ENCODE peak calls at places on chromosomes 6 and 20, in five cellular contexts. One of them, this sample, is unnamed.

GRCh38 chr6:166855416-166855815 is 100.9 kb downstream of the RNASET2 start:
- DNase-seq in neuronal stem cell: no peak
- DNase-seq in HCT116: no peak
- DNase-seq in cardiac muscle cell: no peak
- DNase-seq in lower lobe of right lung: no peak
- DNase-seq in this sample: no peak

GRCh38 chr20:62900692-62901584 is 25.4 kb downstream of the DIDO1 start:
- DNase-seq in neuronal stem cell: no peak
- DNase-seq in HCT116: no peak
- DNase-seq in cardiac muscle cell: no peak
- DNase-seq in lower lobe of right lung: no peak
- DNase-seq in this sample: peak; percentile 57

GRCh38 chr6:20056350-20056992 is 155.8 kb downstream of the MBOAT1 start:
- DNase-seq in neuronal stem cell: peak; percentile 48
- DNase-seq in HCT116: peak; percentile 52
- DNase-seq in cardiac muscle cell: peak; percentile 75
- DNase-seq in lower lobe of right lung: no peak
- DNase-seq in this sample: peak; percentile 31

GRCh38 chr6:144234935-144235334 is 50.2 kb upstream of the UTRN start:
- DNase-seq in neuronal stem cell: no peak
- DNase-seq in HCT116: no peak
- DNase-seq in cardiac muscle cell: no peak
- DNase-seq in lower lobe of right lung: no peak
- DNase-seq in this sample: no peak

GRCh38 chr6:35050291-35050987 is 90.7 kb downstream of the TCP11 start:
- DNase-seq in neuronal stem cell: no peak
- DNase-seq in HCT116: no peak
- DNase-seq in cardiac muscle cell: no peak
- DNase-seq in lower lobe of right lung: no peak
- DNase-seq in this sample: no peak

GRCh38 chr20:29874476-29875202 is 1382.8 kb upstream of the DEFB115 start:
- DNase-seq in neuronal stem cell: no peak
- DNase-seq in HCT116: no peak
- DNase-seq in cardiac muscle cell: no peak
- DNase-seq in lower lobe of right lung: no peak
- DNase-seq in this sample: no peak

GRCh38 chr6:16450821-16451220 is 212.4 kb downstream of the GMPR start:
- DNase-seq in neuronal stem cell: no peak
- DNase-seq in HCT116: no peak
- DNase-seq in cardiac muscle cell: no peak
- DNase-seq in lower lobe of right lung: no peak
- DNase-seq in this sample: no peak

GRCh38 chr20:31709939-31710338 is 12.7 kb downstream of the BCL2L1 start:
- DNase-seq in neuronal stem cell: no peak
- DNase-seq in HCT116: no peak
- DNase-seq in cardiac muscle cell: no peak
- DNase-seq in lower lobe of right lung: no peak
- DNase-seq in this sample: no peak

GRCh38 chr6:56955171-56956155 is 556 bp downstream of the BEND6 start:
- DNase-seq in neuronal stem cell: peak; percentile 81
- DNase-seq in HCT116: peak; percentile 87
- DNase-seq in cardiac muscle cell: peak; percentile 96
- DNase-seq in lower lobe of right lung: peak; percentile 81
- DNase-seq in this sample: peak; percentile 51

GRCh38 chr20:11891827-11892521 is 25.7 kb upstream of the BTBD3 start:
- DNase-seq in neuronal stem cell: peak; percentile 77
- DNase-seq in HCT116: peak; percentile 66
- DNase-seq in cardiac muscle cell: peak; percentile 75
- DNase-seq in lower lobe of right lung: peak; percentile 62
- DNase-seq in this sample: peak; percentile 63

GRCh38 chr6:148765878-148766808 is 19.3 kb downstream of the UST start:
- DNase-seq in neuronal stem cell: no peak
- DNase-seq in HCT116: no peak
- DNase-seq in cardiac muscle cell: no peak
- DNase-seq in lower lobe of right lung: no peak
- DNase-seq in this sample: no peak

GRCh38 chr6:16821834-16822264 is 60.6 kb upstream of the ATXN1 start:
- DNase-seq in neuronal stem cell: no peak
- DNase-seq in HCT116: no peak
- DNase-seq in cardiac muscle cell: no peak
- DNase-seq in lower lobe of right lung: no peak
- DNase-seq in this sample: peak; percentile 31

GRCh38 chr6:125296461-125296860 is 5.3 kb downstream of the HDDC2 start:
- DNase-seq in neuronal stem cell: no peak
- DNase-seq in HCT116: no peak
- DNase-seq in cardiac muscle cell: no peak
- DNase-seq in lower lobe of right lung: no peak
- DNase-seq in this sample: no peak

GRCh38 chr6:2945069-2945452 is 26.3 kb downstream of the SERPINB6 start:
- DNase-seq in neuronal stem cell: no peak
- DNase-seq in HCT116: no peak
- DNase-seq in cardiac muscle cell: no peak
- DNase-seq in lower lobe of right lung: no peak
- DNase-seq in this sample: no peak

GRCh38 chr6:30515967-30516753 is 26.9 kb downstream of the HLA-E start:
- DNase-seq in neuronal stem cell: peak; percentile 65
- DNase-seq in HCT116: peak; percentile 61
- DNase-seq in cardiac muscle cell: peak; percentile 99
- DNase-seq in lower lobe of right lung: peak; percentile 95
- DNase-seq in this sample: peak; percentile 95

GRCh38 chr6:159985296-159985940 is 16.5 kb downstream of the IGF2R start:
- DNase-seq in neuronal stem cell: no peak
- DNase-seq in HCT116: no peak
- DNase-seq in cardiac muscle cell: peak; percentile 60
- DNase-seq in lower lobe of right lung: no peak
- DNase-seq in this sample: no peak

GRCh38 chr6:41289815-41290214 is 3.3 kb upstream of the TREM1 start:
- DNase-seq in neuronal stem cell: no peak
- DNase-seq in HCT116: no peak
- DNase-seq in cardiac muscle cell: no peak
- DNase-seq in lower lobe of right lung: no peak
- DNase-seq in this sample: no peak

GRCh38 chr6:106163966-106164877 is 78.1 kb downstream of the PRDM1 start:
- DNase-seq in neuronal stem cell: no peak
- DNase-seq in HCT116: no peak
- DNase-seq in cardiac muscle cell: peak; percentile 92
- DNase-seq in lower lobe of right lung: no peak
- DNase-seq in this sample: no peak

GRCh38 chr20:14561733-14562132 is 224.3 kb upstream of the FLRT3 start:
- DNase-seq in neuronal stem cell: no peak
- DNase-seq in HCT116: no peak
- DNase-seq in cardiac muscle cell: peak; percentile 0
- DNase-seq in lower lobe of right lung: no peak
- DNase-seq in this sample: no peak

GRCh38 chr6:143652840-143653239 is 24.9 kb upstream of the PHACTR2 start:
- DNase-seq in neuronal stem cell: no peak
- DNase-seq in HCT116: no peak
- DNase-seq in cardiac muscle cell: no peak
- DNase-seq in lower lobe of right lung: no peak
- DNase-seq in this sample: peak; percentile 93

GRCh38 chr20:44084891-44085290 is 102.1 kb downstream of the JPH2 start:
- DNase-seq in neuronal stem cell: no peak
- DNase-seq in HCT116: no peak
- DNase-seq in cardiac muscle cell: no peak
- DNase-seq in lower lobe of right lung: no peak
- DNase-seq in this sample: no peak

GRCh38 chr6:149923327-149923986 is 536 bp upstream of the RAET1G start:
- DNase-seq in neuronal stem cell: no peak
- DNase-seq in HCT116: no peak
- DNase-seq in cardiac muscle cell: no peak
- DNase-seq in lower lobe of right lung: no peak
- DNase-seq in this sample: no peak

GRCh38 chr6:52595000-52595795 is 18.3 kb upstream of the TRAM2 start:
- DNase-seq in neuronal stem cell: no peak
- DNase-seq in HCT116: no peak
- DNase-seq in cardiac muscle cell: peak; percentile 92
- DNase-seq in lower lobe of right lung: no peak
- DNase-seq in this sample: peak; percentile 51

GRCh38 chr6:137043710-137044365 is 927 bp downstream of the IL20RA start:
- DNase-seq in neuronal stem cell: peak; percentile 14
- DNase-seq in HCT116: no peak
- DNase-seq in cardiac muscle cell: peak; percentile 51
- DNase-seq in lower lobe of right lung: no peak
- DNase-seq in this sample: peak; percentile 27

GRCh38 chr20:10368702-10369041 is 65.3 kb downstream of the MKKS start:
- DNase-seq in neuronal stem cell: no peak
- DNase-seq in HCT116: no peak
- DNase-seq in cardiac muscle cell: no peak
- DNase-seq in lower lobe of right lung: no peak
- DNase-seq in this sample: no peak

GRCh38 chr6:19802656-19803055 is 34.5 kb upstream of the ID4 start:
- DNase-seq in neuronal stem cell: no peak
- DNase-seq in HCT116: no peak
- DNase-seq in cardiac muscle cell: no peak
- DNase-seq in lower lobe of right lung: no peak
- DNase-seq in this sample: no peak

GRCh38 chr20:36866164-36866563 is 9.8 kb upstream of the TLDC2 start:
- DNase-seq in neuronal stem cell: no peak
- DNase-seq in HCT116: no peak
- DNase-seq in cardiac muscle cell: no peak
- DNase-seq in lower lobe of right lung: no peak
- DNase-seq in this sample: no peak
- H3K36me3 ChIP-seq in neuronal stem cell: peaks cover under 1% of the 10 kb centered on the region
- H3K36me3 ChIP-seq in HCT116: no peaks in the 10 kb centered on the region
- H3K36me3 ChIP-seq in cardiac muscle cell: no peaks in the 10 kb centered on the region
- H3K36me3 ChIP-seq in lower lobe of right lung: no peaks in the 10 kb centered on the region
- H3K36me3 ChIP-seq in this sample: no peaks in the 10 kb centered on the region

GRCh38 chr6:44297063-44298038 is 15.8 kb downstream of the AARS2 start:
- DNase-seq in neuronal stem cell: peak; percentile 51
- DNase-seq in HCT116: no peak
- DNase-seq in cardiac muscle cell: peak; percentile 49
- DNase-seq in lower lobe of right lung: peak; percentile 60
- DNase-seq in this sample: peak; percentile 42
- H3K4me3 ChIP-seq in neuronal stem cell: peak overlapping the region; percentile 45
- H3K4me3 ChIP-seq in HCT116: no peak overlapping the region
- H3K4me3 ChIP-seq in cardiac muscle cell: peak overlapping the region; percentile 73
- H3K4me3 ChIP-seq in lower lobe of right lung: peak overlapping the region; percentile 55
- H3K4me3 ChIP-seq in this sample: peak overlapping the region; percentile 42

GRCh38 chr20:36936341-36936740 is 15.2 kb downstream of the SAMHD1 start:
- DNase-seq in neuronal stem cell: no peak
- DNase-seq in HCT116: no peak
- DNase-seq in cardiac muscle cell: no peak
- DNase-seq in lower lobe of right lung: no peak
- DNase-seq in this sample: no peak
- H3K36me3 ChIP-seq in neuronal stem cell: no peaks in the 10 kb centered on the region
- H3K36me3 ChIP-seq in HCT116: no peaks in the 10 kb centered on the region
- H3K36me3 ChIP-seq in cardiac muscle cell: no peaks in the 10 kb centered on the region
- H3K36me3 ChIP-seq in lower lobe of right lung: peaks cover 77% of the 10 kb centered on the region
- H3K36me3 ChIP-seq in this sample: peaks cover 5% of the 10 kb centered on the region

DNA sequence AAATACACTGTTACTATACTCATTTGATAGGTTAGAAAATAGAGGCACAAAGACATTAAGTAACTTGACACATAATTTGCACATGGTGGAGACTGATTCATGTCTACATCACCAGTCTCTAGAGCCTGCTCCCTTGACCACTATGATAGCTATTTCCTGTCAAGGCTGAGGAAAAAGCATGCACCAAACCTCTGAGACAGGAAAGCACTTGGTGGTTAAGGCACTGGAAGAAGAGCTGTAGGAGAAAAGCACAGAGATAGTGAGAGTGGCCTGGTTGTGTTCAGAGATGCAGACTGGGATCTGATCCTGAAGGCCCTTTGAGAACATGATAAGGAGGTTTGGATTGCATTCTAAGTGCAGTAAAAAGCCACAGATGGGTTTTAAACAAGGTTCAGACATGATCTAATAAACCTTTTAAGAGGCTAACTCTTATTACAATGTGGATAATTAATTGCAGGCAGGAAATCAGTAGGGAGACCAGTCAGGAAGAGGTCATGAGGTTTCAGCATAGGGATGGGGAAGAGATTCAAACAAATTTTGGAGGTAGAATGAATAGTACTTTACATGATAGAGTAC is 168.9 kb downstream of the PHF3 start:
- DNase-seq in neuronal stem cell: no peak
- DNase-seq in HCT116: no peak
- DNase-seq in cardiac muscle cell: peak; percentile 85
- DNase-seq in lower lobe of right lung: no peak
- DNase-seq in this sample: no peak
- H3K4me3 ChIP-seq in neuronal stem cell: no peak overlapping the region
- H3K4me3 ChIP-seq in HCT116: no peak overlapping the region
- H3K4me3 ChIP-seq in cardiac muscle cell: no peak overlapping the region
- H3K4me3 ChIP-seq in lower lobe of right lung: no peak overlapping the region
- H3K4me3 ChIP-seq in this sample: no peak overlapping the region

DNA sequence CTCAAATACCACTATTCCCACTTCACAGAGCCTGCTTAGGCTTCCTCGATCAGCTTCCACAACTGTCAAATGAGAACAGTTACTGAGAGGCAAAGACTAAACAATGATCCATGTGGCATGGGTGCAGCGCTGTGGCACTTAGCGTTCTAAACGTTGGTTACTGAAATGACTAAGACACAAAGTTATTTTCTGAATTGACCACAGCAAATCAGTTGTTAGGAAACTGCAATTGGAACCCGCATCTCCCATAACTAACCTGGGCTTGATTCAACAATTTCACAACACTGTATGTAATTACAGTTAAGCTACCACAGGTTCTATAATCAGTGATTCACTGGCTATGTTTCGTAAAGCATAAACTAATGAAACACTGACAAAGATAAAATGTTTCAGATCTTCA is 12.6 kb downstream of the WDR27 start:
- DNase-seq in neuronal stem cell: no peak
- DNase-seq in HCT116: no peak
- DNase-seq in cardiac muscle cell: peak; percentile 84
- DNase-seq in lower lobe of right lung: no peak
- DNase-seq in this sample: no peak
- H3K36me3 ChIP-seq in neuronal stem cell: peaks cover 20% of the 10 kb centered on the region
- H3K36me3 ChIP-seq in HCT116: peaks cover 20% of the 10 kb centered on the region
- H3K36me3 ChIP-seq in cardiac muscle cell: peaks cover 15% of the 10 kb centered on the region
- H3K36me3 ChIP-seq in lower lobe of right lung: peaks cover 10% of the 10 kb centered on the region
- H3K36me3 ChIP-seq in this sample: no peaks in the 10 kb centered on the region

GRCh38 chr6:99348220-99348822 is 1.2 kb downstream of the FAXC start:
- DNase-seq in neuronal stem cell: no peak
- DNase-seq in HCT116: no peak
- DNase-seq in cardiac muscle cell: no peak
- DNase-seq in lower lobe of right lung: no peak
- DNase-seq in this sample: no peak
- H3K4me3 ChIP-seq in neuronal stem cell: peak overlapping the region; percentile 73
- H3K4me3 ChIP-seq in HCT116: no peak overlapping the region
- H3K4me3 ChIP-seq in cardiac muscle cell: no peak overlapping the region
- H3K4me3 ChIP-seq in lower lobe of right lung: no peak overlapping the region
- H3K4me3 ChIP-seq in this sample: no peak overlapping the region

This sample was measured in small intestine.